ENCODE peak calls at places on chromosomes 16 and 17, in five cellular contexts. One of them, this sample, is unnamed.

GRCh38 chr17:79830303-79830702 is 8.9 kb downstream of the CBX4 start:
- DNase-seq in cardiac fibroblast: no peak
- DNase-seq in transverse colon: no peak
- DNase-seq in A549: no peak
- DNase-seq in progenitor cell of endocrine pancreas: no peak
- DNase-seq in this sample: no peak

GRCh38 chr17:7606280-7606679 is 8.4 kb downstream of the FXR2 start:
- DNase-seq in cardiac fibroblast: no peak
- DNase-seq in transverse colon: no peak
- DNase-seq in A549: no peak
- DNase-seq in progenitor cell of endocrine pancreas: no peak
- DNase-seq in this sample: no peak

GRCh38 chr17:57849163-57849873 is 526 bp downstream of the MRPS23 start:
- DNase-seq in cardiac fibroblast: no peak
- DNase-seq in transverse colon: no peak
- DNase-seq in A549: no peak
- DNase-seq in progenitor cell of endocrine pancreas: no peak
- DNase-seq in this sample: no peak

GRCh38 chr16:31569360-31569717 is 41.6 kb downstream of the AHSP start:
- DNase-seq in cardiac fibroblast: no peak
- DNase-seq in transverse colon: no peak
- DNase-seq in A549: no peak
- DNase-seq in progenitor cell of endocrine pancreas: no peak
- DNase-seq in this sample: no peak

GRCh38 chr16:71499775-71500364 is 10.7 kb upstream of the ZNF19 start:
- DNase-seq in cardiac fibroblast: peak
- DNase-seq in transverse colon: peak
- DNase-seq in A549: peak
- DNase-seq in progenitor cell of endocrine pancreas: peak
- DNase-seq in this sample: peak

GRCh38 chr17:79547586-79547985 is 63.3 kb downstream of the RBFOX3 start:
- DNase-seq in cardiac fibroblast: no peak
- DNase-seq in transverse colon: no peak
- DNase-seq in A549: no peak
- DNase-seq in progenitor cell of endocrine pancreas: no peak
- DNase-seq in this sample: no peak

GRCh38 chr16:87178177-87178863 is 138.9 kb downstream of the C16orf95 start:
- DNase-seq in cardiac fibroblast: no peak
- DNase-seq in transverse colon: no peak
- DNase-seq in A549: no peak
- DNase-seq in progenitor cell of endocrine pancreas: no peak
- DNase-seq in this sample: no peak

GRCh38 chr17:79627766-79628690 is 17.2 kb upstream of the RBFOX3 start:
- DNase-seq in cardiac fibroblast: no peak
- DNase-seq in transverse colon: no peak
- DNase-seq in A549: no peak
- DNase-seq in progenitor cell of endocrine pancreas: peak
- DNase-seq in this sample: no peak

GRCh38 chr17:1574697-1575471 is 12.3 kb upstream of the PITPNA start:
- DNase-seq in cardiac fibroblast: no peak
- DNase-seq in transverse colon: no peak
- DNase-seq in A549: no peak
- DNase-seq in progenitor cell of endocrine pancreas: no peak
- DNase-seq in this sample: no peak

GRCh38 chr17:13600475-13601316 is 1.0 kb downstream of the HS3ST3A1 start:
- DNase-seq in cardiac fibroblast: peak
- DNase-seq in transverse colon: no peak
- DNase-seq in A549: no peak
- DNase-seq in progenitor cell of endocrine pancreas: peak
- DNase-seq in this sample: no peak

GRCh38 chr16:58234831-58235595 is 37.1 kb upstream of the CSNK2A2 start:
- DNase-seq in cardiac fibroblast: no peak
- DNase-seq in transverse colon: no peak
- DNase-seq in A549: no peak
- DNase-seq in progenitor cell of endocrine pancreas: no peak
- DNase-seq in this sample: no peak

GRCh38 chr17:5701371-5701770 is 117.1 kb upstream of the NLRP1 start:
- DNase-seq in cardiac fibroblast: no peak
- DNase-seq in transverse colon: no peak
- DNase-seq in A549: no peak
- DNase-seq in progenitor cell of endocrine pancreas: no peak
- DNase-seq in this sample: no peak

GRCh38 chr16:85606920-85607319 is 6.2 kb upstream of the GSE1 start:
- DNase-seq in cardiac fibroblast: no peak
- DNase-seq in transverse colon: no peak
- DNase-seq in A549: no peak
- DNase-seq in progenitor cell of endocrine pancreas: no peak
- DNase-seq in this sample: no peak

GRCh38 chr17:75749545-75750389 is 15.2 kb downstream of the GALK1 start:
- DNase-seq in cardiac fibroblast: peak
- DNase-seq in transverse colon: peak
- DNase-seq in A549: peak
- DNase-seq in progenitor cell of endocrine pancreas: peak
- DNase-seq in this sample: peak

GRCh38 chr16:6977906-6978305 is 354.7 kb upstream of the RBFOX1 start:
- DNase-seq in cardiac fibroblast: no peak
- DNase-seq in transverse colon: no peak
- DNase-seq in A549: no peak
- DNase-seq in progenitor cell of endocrine pancreas: no peak
- DNase-seq in this sample: no peak

GRCh38 chr17:80877095-80877828 is 114.4 kb upstream of the CHMP6 start:
- DNase-seq in cardiac fibroblast: no peak
- DNase-seq in transverse colon: peak
- DNase-seq in A549: no peak
- DNase-seq in progenitor cell of endocrine pancreas: no peak
- DNase-seq in this sample: no peak

GRCh38 chr17:81693491-81694360 is 9.4 kb upstream of the MRPL12 start:
- DNase-seq in cardiac fibroblast: no peak
- DNase-seq in transverse colon: no peak
- DNase-seq in A549: no peak
- DNase-seq in progenitor cell of endocrine pancreas: no peak
- DNase-seq in this sample: no peak

GRCh38 chr17:71964559-71964958 is 156.3 kb upstream of the SOX9 start:
- DNase-seq in cardiac fibroblast: no peak
- DNase-seq in transverse colon: no peak
- DNase-seq in A549: no peak
- DNase-seq in progenitor cell of endocrine pancreas: no peak
- DNase-seq in this sample: no peak

GRCh38 chr17:71963341-71963740 is 157.5 kb upstream of the SOX9 start:
- DNase-seq in cardiac fibroblast: no peak
- DNase-seq in transverse colon: no peak
- DNase-seq in A549: no peak
- DNase-seq in progenitor cell of endocrine pancreas: no peak
- DNase-seq in this sample: no peak

GRCh38 chr17:71963791-71964190 is 157.0 kb upstream of the SOX9 start:
- DNase-seq in cardiac fibroblast: no peak
- DNase-seq in transverse colon: no peak
- DNase-seq in A549: no peak
- DNase-seq in progenitor cell of endocrine pancreas: no peak
- DNase-seq in this sample: no peak

DNA sequence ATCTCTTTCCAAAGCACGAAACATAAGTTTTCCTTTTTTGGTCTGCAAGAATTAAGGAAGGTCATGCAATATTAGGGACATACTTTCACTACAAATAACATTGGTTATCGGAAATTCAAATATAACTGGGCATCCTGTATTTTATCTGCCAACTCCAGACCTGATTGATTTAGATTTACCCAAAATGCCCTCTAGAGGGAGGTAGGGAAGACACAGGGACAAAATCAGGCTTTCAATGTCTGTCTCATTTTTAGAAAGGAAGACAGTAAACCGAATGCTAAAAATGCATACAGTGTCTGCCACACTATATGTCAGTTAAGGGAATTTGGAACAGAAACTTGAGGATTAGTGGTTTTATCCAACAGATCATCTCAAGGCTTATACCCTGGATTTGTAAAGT is 161.7 kb upstream of the SOX9 start:
- DNase-seq in cardiac fibroblast: peak
- DNase-seq in transverse colon: no peak
- DNase-seq in A549: peak
- DNase-seq in progenitor cell of endocrine pancreas: no peak
- DNase-seq in this sample: no peak
- TF ChIP-seq CTCF in cardiac fibroblast: peak
- TF ChIP-seq CTCF in transverse colon: peak
- TF ChIP-seq CTCF in A549: peak
- TF ChIP-seq CTCF in progenitor cell of endocrine pancreas: peak
- TF ChIP-seq CTCF in this sample: peak

GRCh38 chr17:45666641-45667040 is 117.5 kb upstream of the CRHR1 start:
- DNase-seq in cardiac fibroblast: no peak
- DNase-seq in transverse colon: no peak
- DNase-seq in A549: no peak
- DNase-seq in progenitor cell of endocrine pancreas: no peak
- DNase-seq in this sample: no peak

GRCh38 chr17:45666046-45666600 is 118.0 kb upstream of the CRHR1 start:
- DNase-seq in cardiac fibroblast: no peak
- DNase-seq in transverse colon: no peak
- DNase-seq in A549: no peak
- DNase-seq in progenitor cell of endocrine pancreas: no peak
- DNase-seq in this sample: no peak

GRCh38 chr17:45660474-45660873 is 123.6 kb upstream of the CRHR1 start:
- DNase-seq in cardiac fibroblast: no peak
- DNase-seq in transverse colon: no peak
- DNase-seq in A549: no peak
- DNase-seq in progenitor cell of endocrine pancreas: peak
- DNase-seq in this sample: no peak

GRCh38 chr17:45662432-45662831 is 121.7 kb upstream of the CRHR1 start:
- DNase-seq in cardiac fibroblast: no peak
- DNase-seq in transverse colon: no peak
- DNase-seq in A549: no peak
- DNase-seq in progenitor cell of endocrine pancreas: no peak
- DNase-seq in this sample: no peak

GRCh38 chr17:45663772-45664171 is 120.3 kb upstream of the CRHR1 start:
- DNase-seq in cardiac fibroblast: no peak
- DNase-seq in transverse colon: no peak
- DNase-seq in A549: no peak
- DNase-seq in progenitor cell of endocrine pancreas: no peak
- DNase-seq in this sample: no peak
- TF ChIP-seq CTCF in cardiac fibroblast: no peak
- TF ChIP-seq CTCF in transverse colon: no peak
- TF ChIP-seq CTCF in A549: no peak
- TF ChIP-seq CTCF in progenitor cell of endocrine pancreas: no peak
- TF ChIP-seq CTCF in this sample: no peak

DNA sequence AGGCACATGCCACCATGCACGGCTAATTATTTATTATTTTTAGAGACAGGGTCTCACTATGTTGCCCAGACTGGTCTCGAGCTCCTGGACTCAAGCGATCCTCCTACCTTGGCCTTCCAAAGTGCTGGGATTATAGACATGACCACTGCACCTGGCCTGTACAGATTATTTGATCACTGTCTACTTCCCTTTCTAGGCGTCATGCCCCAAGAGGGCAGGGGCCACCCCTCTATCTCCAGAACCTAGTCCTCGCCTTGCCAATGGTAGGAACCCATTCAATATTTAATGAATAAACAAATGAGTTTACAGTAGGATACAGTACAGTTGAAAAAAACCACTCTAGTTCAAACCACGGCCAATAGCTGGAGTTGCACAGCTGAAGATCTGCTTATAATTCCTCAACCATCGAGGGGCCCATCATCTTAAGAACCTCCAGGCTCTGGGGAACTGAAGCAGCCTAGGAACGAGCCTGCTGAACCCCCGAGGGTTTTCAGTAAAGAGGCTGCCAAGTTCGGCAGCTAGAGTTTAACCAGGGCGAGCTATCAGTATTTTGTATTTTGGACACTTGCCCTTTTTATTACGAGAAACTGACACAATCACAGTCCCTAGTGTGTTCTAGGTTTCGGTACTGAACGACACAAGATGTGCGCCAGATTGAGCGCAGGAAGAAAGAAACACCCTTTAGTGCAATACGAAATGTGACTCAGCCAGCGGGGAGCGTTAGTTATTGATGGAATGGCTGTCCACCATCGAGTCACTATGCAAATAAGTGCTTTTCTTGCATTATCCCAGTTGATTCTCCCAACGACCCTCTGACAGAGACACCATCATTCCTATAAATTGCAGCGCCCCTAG is 14.6 kb downstream of the ADCY9 start:
- DNase-seq in cardiac fibroblast: peak
- DNase-seq in transverse colon: no peak
- DNase-seq in A549: no peak
- DNase-seq in progenitor cell of endocrine pancreas: no peak
- DNase-seq in this sample: no peak
- TF ChIP-seq CTCF in cardiac fibroblast: no peak
- TF ChIP-seq CTCF in transverse colon: no peak
- TF ChIP-seq CTCF in A549: no peak
- TF ChIP-seq CTCF in progenitor cell of endocrine pancreas: no peak
- TF ChIP-seq CTCF in this sample: no peak

GRCh38 chr17:16997514-16998429 is 25.9 kb upstream of the TNFRSF13B start:
- DNase-seq in cardiac fibroblast: no peak
- DNase-seq in transverse colon: no peak
- DNase-seq in A549: peak
- DNase-seq in progenitor cell of endocrine pancreas: no peak
- DNase-seq in this sample: peak
- TF ChIP-seq CTCF in cardiac fibroblast: no peak
- TF ChIP-seq CTCF in transverse colon: no peak
- TF ChIP-seq CTCF in A549: peak
- TF ChIP-seq CTCF in progenitor cell of endocrine pancreas: no peak
- TF ChIP-seq CTCF in this sample: peak